ENCODE peak calls at places on chromosomes 1 and 21, in four cellular contexts. M, H, F and Y are unnamed samples.

GRCh38 chr1:53067886-53068285 is 5.9 kb downstream of the PODN start:
- DNase-seq in M (no peak), H (no peak), F (no peak), Y (no peak)

GRCh38 chr21:29130234-29130993 is at the start of gene MAP3K7CL:
- DNase-seq in H (no peak), M (no peak), F (no peak), Y (no peak)

GRCh38 chr1:183954496-183954895 is 83.0 kb downstream of the COLGALT2 start:
- DNase-seq in F (no peak), M (no peak), H (no peak), Y (no peak)

GRCh38 chr1:110196917-110197782 is 13.0 kb upstream of the KCNC4 start:
- DNase-seq in F (no peak), H (peak; percentile 51), M (peak; percentile 28), Y (peak; percentile 92)

GRCh38 chr21:38775733-38776132 is 30.0 kb upstream of the ETS2 start:
- DNase-seq in H (no peak), F (no peak), M (no peak), Y (no peak)

GRCh38 chr1:205593967-205594366 is 37.8 kb downstream of the ELK4 start:
- DNase-seq in H (no peak), F (no peak), M (no peak), Y (no peak)

GRCh38 chr1:212651977-212652376 is 43.4 kb downstream of the ATF3 start:
- DNase-seq in H (no peak), F (no peak), M (no peak), Y (no peak)

GRCh38 chr1:234243872-234244271 is 129.4 kb upstream of the COA6 start:
- DNase-seq in F (no peak), M (no peak), H (no peak), Y (no peak)

GRCh38 chr1:223887724-223888428 is 42.1 kb upstream of the TP53BP2 start:
- DNase-seq in H (no peak), M (no peak), F (no peak), Y (no peak)

GRCh38 chr1:156508205-156508954 is 7.8 kb upstream of the MEF2D start:
- DNase-seq in M (no peak), F (no peak), H (peak; percentile 31), Y (no peak)

GRCh38 chr1:167298328-167298727 is 77.6 kb downstream of the POU2F1 start:
- DNase-seq in F (no peak), H (no peak), M (no peak), Y (no peak)

GRCh38 chr1:51313961-51314777 is 16.2 kb downstream of the TTC39A start:
- DNase-seq in F (no peak), H (no peak), M (no peak), Y (no peak)

GRCh38 chr1:223811634-223812101 is 34.1 kb downstream of the TP53BP2 start:
- DNase-seq in H (peak; percentile 58), M (no peak), F (no peak), Y (no peak)

GRCh38 chr1:114322726-114323125 is 169.1 kb upstream of the SYT6 start:
- DNase-seq in M (no peak), H (no peak), F (no peak), Y (no peak)

GRCh38 chr1:231612393-231613089 is 14.0 kb upstream of the DISC1 start:
- DNase-seq in F (no peak), M (no peak), H (peak; percentile 94), Y (no peak)

GRCh38 chr1:212110617-212111016 is 75.1 kb downstream of the DTL start:
- DNase-seq in H (no peak), M (no peak), F (no peak), Y (no peak)

GRCh38 chr1:178536844-178537371 is 24.0 kb downstream of the TEX35 start:
- DNase-seq in F (peak; percentile 65), M (peak; percentile 55), H (no peak), Y (no peak)

GRCh38 chr1:45493116-45493697 is 2.2 kb upstream of the TESK2 start:
- DNase-seq in F (no peak), H (peak; percentile 42), M (no peak), Y (peak; percentile 53)

GRCh38 chr1:172678990-172679772 is 20.3 kb downstream of the FASLG start:
- DNase-seq in M (no peak), H (no peak), F (no peak), Y (no peak)

GRCh38 chr1:218377143-218377660 is 32.1 kb downstream of the TGFB2 start:
- DNase-seq in H (no peak), F (no peak), M (no peak), Y (no peak)

GRCh38 chr1:29975036-29975694 is 738.8 kb downstream of the PTPRU start:
- DNase-seq in M (no peak), H (no peak), F (no peak), Y (no peak)

GRCh38 chr1:182064611-182065010 is 3.1 kb upstream of the ZNF648 start:
- DNase-seq in F (no peak), M (no peak), H (no peak), Y (no peak)

GRCh38 chr1:201036188-201036834 is 12.8 kb upstream of the KIF21B start:
- DNase-seq in F (no peak), M (peak; percentile 62), H (no peak), Y (no peak)

GRCh38 chr1:234213576-234214128 is 159.6 kb upstream of the COA6 start:
- DNase-seq in F (no peak), H (peak; percentile 51), M (no peak), Y (no peak)

GRCh38 chr1:231219422-231220401 is 21.3 kb upstream of the GNPAT start:
- DNase-seq in F (no peak), M (no peak), H (no peak), Y (no peak)

GRCh38 chr1:57520743-57521142 is 96.9 kb upstream of the DAB1 start:
- DNase-seq in F (no peak), M (no peak), H (no peak), Y (no peak)

GRCh38 chr1:181038399-181038873 is 4.7 kb downstream of the MR1 start:
- DNase-seq in H (peak; percentile 60), F (peak; percentile 68), M (peak; percentile 5), Y (peak; percentile 67)

GRCh38 chr1:48851638-48852037 is 74.9 kb upstream of the BEND5 start:
- DNase-seq in M (no peak), H (peak; percentile 27), F (no peak), Y (no peak)

GRCh38 chr1:169650551-169650950 is 20.6 kb upstream of the SELP start:
- DNase-seq in F (no peak), H (no peak), M (no peak), Y (no peak)

GRCh38 chr1:218164111-218164929 is 120.8 kb upstream of the RRP15 start:
- DNase-seq in H (no peak), F (peak; percentile 40), M (no peak), Y (no peak)

GRCh38 chr21:39182016-39182415 is 1.2 kb downstream of the PSMG1 start:
- DNase-seq in H (no peak), M (no peak), F (no peak), Y (no peak)

GRCh38 chr1:234114648-234115307 is 210.3 kb downstream of the SLC35F3 start:
- DNase-seq in M (no peak), H (peak; percentile 37), F (no peak), Y (peak; percentile 14)

GRCh38 chr1:80893140-80893539 is 907.6 kb upstream of the ADGRL2 start:
- DNase-seq in M (no peak), H (no peak), F (no peak), Y (no peak)

GRCh38 chr1:197063212-197063611 is 3.8 kb downstream of the F13B start:
- DNase-seq in F (no peak), H (no peak), M (no peak), Y (no peak)

GRCh38 chr1:232594018-232594502 is 35.9 kb downstream of the SIPA1L2 start:
- DNase-seq in M (no peak), F (no peak), H (no peak), Y (no peak)

GRCh38 chr1:12037486-12038355 is 18.4 kb downstream of the MIIP start:
- DNase-seq in F (no peak), M (no peak), H (no peak), Y (no peak)

GRCh38 chr1:56157477-56157876 is 421.9 kb downstream of the PLPP3 start:
- DNase-seq in F (no peak), M (no peak), H (no peak), Y (no peak)

GRCh38 chr1:230144010-230144614 is 77.1 kb downstream of the GALNT2 start:
- DNase-seq in H (no peak), M (no peak), F (no peak), Y (no peak)

GRCh38 chr1:85427358-85427757 is 37.6 kb downstream of the DDAH1 start:
- DNase-seq in F (no peak), M (no peak), H (no peak), Y (no peak)